ENCODE peak calls at places on chromosomes 3 and 15, in eight cellular contexts. One of them, this sample, is unnamed.

GRCh38 chr15:52657338-52657737 is 21.9 kb downstream of the ATOSA start:
- DNase-seq in left ventricle myocardium inferior: no peak
- DNase-seq in cardiac muscle cell: no peak
- DNase-seq in AG04449: peak
- DNase-seq in retinal pigment epithelial cell: no peak
- DNase-seq in psoas muscle: no peak
- DNase-seq in dorsolateral prefrontal cortex: no peak
- DNase-seq in cardiac fibroblast: peak
- DNase-seq in this sample: no peak

GRCh38 chr15:58260911-58261267 is 122.7 kb downstream of the AQP9 start:
- DNase-seq in psoas muscle: peak
- DNase-seq in AG04449: no peak
- DNase-seq in left ventricle myocardium inferior: peak
- DNase-seq in dorsolateral prefrontal cortex: no peak
- DNase-seq in retinal pigment epithelial cell: peak
- DNase-seq in cardiac fibroblast: peak
- DNase-seq in cardiac muscle cell: no peak
- DNase-seq in this sample: no peak

GRCh38 chr3:114411292-114411691 is 117.5 kb downstream of the TIGIT start:
- DNase-seq in left ventricle myocardium inferior: no peak
- DNase-seq in dorsolateral prefrontal cortex: no peak
- DNase-seq in cardiac fibroblast: peak
- DNase-seq in AG04449: no peak
- DNase-seq in psoas muscle: no peak
- DNase-seq in retinal pigment epithelial cell: no peak
- DNase-seq in cardiac muscle cell: no peak
- DNase-seq in this sample: no peak

GRCh38 chr3:190996376-190996775 is 133.9 kb upstream of the GMNC start:
- DNase-seq in cardiac fibroblast: no peak
- DNase-seq in dorsolateral prefrontal cortex: no peak
- DNase-seq in retinal pigment epithelial cell: no peak
- DNase-seq in AG04449: no peak
- DNase-seq in left ventricle myocardium inferior: no peak
- DNase-seq in cardiac muscle cell: no peak
- DNase-seq in psoas muscle: no peak
- DNase-seq in this sample: no peak

GRCh38 chr3:186839874-186840641 is 2.5 kb upstream of the ADIPOQ start:
- DNase-seq in psoas muscle: no peak
- DNase-seq in left ventricle myocardium inferior: no peak
- DNase-seq in cardiac fibroblast: peak
- DNase-seq in dorsolateral prefrontal cortex: no peak
- DNase-seq in AG04449: no peak
- DNase-seq in retinal pigment epithelial cell: no peak
- DNase-seq in cardiac muscle cell: no peak
- DNase-seq in this sample: no peak

GRCh38 chr3:45232531-45232930 is 6.4 kb upstream of the TMEM158 start:
- DNase-seq in cardiac fibroblast: no peak
- DNase-seq in cardiac muscle cell: no peak
- DNase-seq in retinal pigment epithelial cell: no peak
- DNase-seq in AG04449: no peak
- DNase-seq in dorsolateral prefrontal cortex: no peak
- DNase-seq in left ventricle myocardium inferior: no peak
- DNase-seq in psoas muscle: no peak
- DNase-seq in this sample: no peak

GRCh38 chr15:96273317-96274086 is 57.0 kb upstream of the NR2F2 start:
- DNase-seq in psoas muscle: no peak
- DNase-seq in cardiac muscle cell: peak
- DNase-seq in cardiac fibroblast: peak
- DNase-seq in dorsolateral prefrontal cortex: no peak
- DNase-seq in retinal pigment epithelial cell: peak
- DNase-seq in left ventricle myocardium inferior: no peak
- DNase-seq in AG04449: peak
- DNase-seq in this sample: peak

GRCh38 chr15:25089577-25089976 is 134.8 kb downstream of the SNRPN start:
- DNase-seq in psoas muscle: no peak
- DNase-seq in retinal pigment epithelial cell: no peak
- DNase-seq in dorsolateral prefrontal cortex: no peak
- DNase-seq in left ventricle myocardium inferior: no peak
- DNase-seq in cardiac fibroblast: no peak
- DNase-seq in cardiac muscle cell: no peak
- DNase-seq in AG04449: no peak
- DNase-seq in this sample: no peak

GRCh38 chr15:70936326-70936725 is 43.7 kb downstream of the LRRC49 start:
- DNase-seq in retinal pigment epithelial cell: peak
- DNase-seq in cardiac muscle cell: peak
- DNase-seq in left ventricle myocardium inferior: no peak
- DNase-seq in dorsolateral prefrontal cortex: no peak
- DNase-seq in psoas muscle: no peak
- DNase-seq in cardiac fibroblast: peak
- DNase-seq in AG04449: no peak
- DNase-seq in this sample: no peak

GRCh38 chr3:18987862-18988447 is 160.4 kb upstream of the KCNH8 start:
- DNase-seq in left ventricle myocardium inferior: no peak
- DNase-seq in AG04449: no peak
- DNase-seq in psoas muscle: no peak
- DNase-seq in cardiac muscle cell: no peak
- DNase-seq in retinal pigment epithelial cell: no peak
- DNase-seq in dorsolateral prefrontal cortex: no peak
- DNase-seq in cardiac fibroblast: no peak
- DNase-seq in this sample: no peak

GRCh38 chr3:167733961-167734497 is 663 bp downstream of the PDCD10 start:
- DNase-seq in dorsolateral prefrontal cortex: no peak
- DNase-seq in cardiac muscle cell: no peak
- DNase-seq in psoas muscle: no peak
- DNase-seq in left ventricle myocardium inferior: no peak
- DNase-seq in cardiac fibroblast: peak
- DNase-seq in retinal pigment epithelial cell: no peak
- DNase-seq in AG04449: no peak
- DNase-seq in this sample: no peak

GRCh38 chr3:162134571-162134970 is 638.0 kb downstream of the OTOL1 start:
- DNase-seq in cardiac fibroblast: no peak
- DNase-seq in AG04449: no peak
- DNase-seq in retinal pigment epithelial cell: no peak
- DNase-seq in cardiac muscle cell: no peak
- DNase-seq in psoas muscle: no peak
- DNase-seq in dorsolateral prefrontal cortex: no peak
- DNase-seq in left ventricle myocardium inferior: no peak
- DNase-seq in this sample: no peak

GRCh38 chr3:33884204-33884561 is 85.8 kb downstream of the PDCD6IP start:
- DNase-seq in dorsolateral prefrontal cortex: peak
- DNase-seq in cardiac fibroblast: peak
- DNase-seq in retinal pigment epithelial cell: no peak
- DNase-seq in cardiac muscle cell: peak
- DNase-seq in left ventricle myocardium inferior: peak
- DNase-seq in psoas muscle: no peak
- DNase-seq in AG04449: no peak
- DNase-seq in this sample: peak

DNA sequence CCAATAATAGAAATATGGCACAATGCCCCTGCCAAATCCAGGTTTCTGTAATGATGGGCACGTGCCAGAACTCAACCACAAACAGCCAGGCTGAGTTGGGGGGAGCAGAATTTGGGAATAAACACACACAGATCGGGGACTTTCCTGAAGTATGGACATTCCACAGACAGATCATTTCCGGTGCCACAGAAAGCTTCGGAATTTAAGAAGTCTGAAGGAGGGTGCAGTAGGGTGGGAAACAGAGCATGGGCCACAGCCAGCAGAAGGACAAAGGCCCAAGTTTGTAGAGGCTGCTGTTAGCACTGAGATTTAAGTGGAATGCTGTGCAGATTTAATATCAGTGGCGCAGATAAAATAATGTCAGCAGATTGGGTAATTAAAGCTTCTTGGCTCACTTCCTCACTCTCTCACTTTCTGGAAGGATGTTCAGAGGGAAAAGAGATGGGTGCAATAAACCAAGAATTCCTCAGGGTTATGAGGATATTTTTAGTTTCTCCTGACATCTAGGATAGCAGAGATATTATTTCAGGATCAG is 67.4 kb downstream of the MYLK start:
- DNase-seq in left ventricle myocardium inferior: no peak
- DNase-seq in retinal pigment epithelial cell: peak
- DNase-seq in cardiac muscle cell: no peak
- DNase-seq in psoas muscle: no peak
- DNase-seq in cardiac fibroblast: peak
- DNase-seq in dorsolateral prefrontal cortex: no peak
- DNase-seq in AG04449: peak
- DNase-seq in this sample: peak
- H3K4me3 ChIP-seq in left ventricle myocardium inferior: no peak
- H3K4me3 ChIP-seq in retinal pigment epithelial cell: no peak
- H3K4me3 ChIP-seq in cardiac muscle cell: no peak
- H3K4me3 ChIP-seq in psoas muscle: no peak
- H3K4me3 ChIP-seq in cardiac fibroblast: no peak
- H3K4me3 ChIP-seq in dorsolateral prefrontal cortex: no peak
- H3K4me3 ChIP-seq in AG04449: no peak
- H3K4me3 ChIP-seq in this sample: no peak

GRCh38 chr15:49620658-49621326 is at the start of the genes DTWD1 and FAM227B:
- DNase-seq in AG04449: peak
- DNase-seq in cardiac muscle cell: peak
- DNase-seq in cardiac fibroblast: peak
- DNase-seq in dorsolateral prefrontal cortex: peak
- DNase-seq in psoas muscle: peak
- DNase-seq in left ventricle myocardium inferior: peak
- DNase-seq in retinal pigment epithelial cell: peak
- DNase-seq in this sample: peak

GRCh38 chr15:49622561-49622960 is 1.7 kb downstream of the DTWD1 start:
- DNase-seq in AG04449: no peak
- DNase-seq in dorsolateral prefrontal cortex: no peak
- DNase-seq in retinal pigment epithelial cell: no peak
- DNase-seq in psoas muscle: no peak
- DNase-seq in cardiac fibroblast: peak
- DNase-seq in cardiac muscle cell: no peak
- DNase-seq in left ventricle myocardium inferior: no peak
- DNase-seq in this sample: no peak

GRCh38 chr15:49619226-49619625 is 1.4 kb downstream of the FAM227B start:
- DNase-seq in psoas muscle: no peak
- DNase-seq in cardiac muscle cell: no peak
- DNase-seq in retinal pigment epithelial cell: no peak
- DNase-seq in dorsolateral prefrontal cortex: no peak
- DNase-seq in left ventricle myocardium inferior: no peak
- DNase-seq in AG04449: no peak
- DNase-seq in cardiac fibroblast: no peak
- DNase-seq in this sample: no peak

GRCh38 chr15:49621327-49622210 is 721 bp downstream of the DTWD1 start:
- DNase-seq in AG04449: no peak
- DNase-seq in dorsolateral prefrontal cortex: no peak
- DNase-seq in cardiac muscle cell: no peak
- DNase-seq in cardiac fibroblast: peak
- DNase-seq in retinal pigment epithelial cell: no peak
- DNase-seq in psoas muscle: no peak
- DNase-seq in left ventricle myocardium inferior: no peak
- DNase-seq in this sample: no peak

GRCh38 chr15:49620174-49620573 is 444 bp downstream of the FAM227B start:
- DNase-seq in dorsolateral prefrontal cortex: no peak
- DNase-seq in cardiac muscle cell: no peak
- DNase-seq in left ventricle myocardium inferior: no peak
- DNase-seq in AG04449: no peak
- DNase-seq in cardiac fibroblast: peak
- DNase-seq in retinal pigment epithelial cell: no peak
- DNase-seq in psoas muscle: no peak
- DNase-seq in this sample: no peak
- TF ChIP-seq CTCF in dorsolateral prefrontal cortex: no peak
- TF ChIP-seq CTCF in cardiac muscle cell: no peak
- TF ChIP-seq CTCF in left ventricle myocardium inferior: peak
- TF ChIP-seq CTCF in AG04449: no peak
- TF ChIP-seq CTCF in cardiac fibroblast: peak
- TF ChIP-seq CTCF in retinal pigment epithelial cell: no peak
- TF ChIP-seq CTCF in psoas muscle: peak
- TF ChIP-seq CTCF in this sample: no peak

DNA sequence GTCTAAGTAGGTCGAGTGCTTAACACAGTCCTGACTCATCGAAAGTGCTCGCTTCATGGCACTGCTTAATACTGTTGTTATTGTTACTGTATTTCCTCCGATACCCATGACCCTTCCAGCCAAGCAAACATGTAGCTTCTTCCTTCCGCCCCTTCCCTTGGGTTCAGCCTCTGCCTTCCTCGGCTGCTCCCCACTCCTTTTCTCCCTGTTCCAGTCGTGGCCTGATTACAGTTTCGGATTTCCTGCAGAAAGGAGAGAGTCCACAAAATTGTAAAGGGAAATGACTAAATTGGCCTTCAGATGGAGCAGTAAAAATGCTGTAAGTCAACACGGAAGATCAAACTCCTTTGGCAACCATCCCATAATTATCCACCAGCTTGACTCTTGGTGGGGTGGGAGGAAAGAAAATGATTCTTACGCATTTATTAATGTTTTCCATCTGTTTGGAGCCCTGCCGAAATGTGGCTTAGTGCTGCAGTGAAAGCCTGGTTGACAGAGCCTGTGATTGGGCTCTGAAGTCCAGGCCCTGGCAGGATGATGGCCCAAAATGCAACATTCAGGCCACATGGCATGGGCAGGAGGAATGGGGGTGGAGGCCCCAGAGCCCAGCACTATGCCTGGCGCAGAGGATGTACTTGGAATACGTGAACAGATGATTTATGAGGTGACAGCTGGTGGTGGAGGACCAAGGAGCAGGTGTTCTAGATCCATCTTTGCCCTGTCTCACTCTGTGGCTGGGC is 37.6 kb downstream of the FAM3D start:
- DNase-seq in dorsolateral prefrontal cortex: no peak
- DNase-seq in left ventricle myocardium inferior: no peak
- DNase-seq in psoas muscle: no peak
- DNase-seq in retinal pigment epithelial cell: no peak
- DNase-seq in cardiac fibroblast: peak
- DNase-seq in cardiac muscle cell: no peak
- DNase-seq in AG04449: peak
- DNase-seq in this sample: peak
- H3K4me3 ChIP-seq in dorsolateral prefrontal cortex: no peak
- H3K4me3 ChIP-seq in left ventricle myocardium inferior: peak
- H3K4me3 ChIP-seq in psoas muscle: no peak
- H3K4me3 ChIP-seq in retinal pigment epithelial cell: no peak
- H3K4me3 ChIP-seq in cardiac fibroblast: no peak
- H3K4me3 ChIP-seq in cardiac muscle cell: no peak
- H3K4me3 ChIP-seq in AG04449: no peak
- H3K4me3 ChIP-seq in this sample: peak

GRCh38 chr3:197480320-197480719 is 75.4 kb downstream of the BDH1 start:
- DNase-seq in AG04449: no peak
- DNase-seq in psoas muscle: no peak
- DNase-seq in retinal pigment epithelial cell: no peak
- DNase-seq in dorsolateral prefrontal cortex: no peak
- DNase-seq in left ventricle myocardium inferior: no peak
- DNase-seq in cardiac muscle cell: no peak
- DNase-seq in cardiac fibroblast: no peak
- DNase-seq in this sample: no peak

GRCh38 chr3:197478746-197479668 is 76.8 kb downstream of the BDH1 start:
- DNase-seq in psoas muscle: no peak
- DNase-seq in AG04449: no peak
- DNase-seq in dorsolateral prefrontal cortex: no peak
- DNase-seq in left ventricle myocardium inferior: no peak
- DNase-seq in retinal pigment epithelial cell: peak
- DNase-seq in cardiac fibroblast: peak
- DNase-seq in cardiac muscle cell: no peak
- DNase-seq in this sample: no peak

GRCh38 chr3:197475514-197475913 is 80.3 kb downstream of the BDH1 start:
- DNase-seq in dorsolateral prefrontal cortex: no peak
- DNase-seq in cardiac fibroblast: no peak
- DNase-seq in left ventricle myocardium inferior: no peak
- DNase-seq in retinal pigment epithelial cell: no peak
- DNase-seq in cardiac muscle cell: no peak
- DNase-seq in psoas muscle: no peak
- DNase-seq in AG04449: no peak
- DNase-seq in this sample: no peak

GRCh38 chr3:197472151-197472550 is 83.6 kb downstream of the BDH1 start:
- DNase-seq in AG04449: no peak
- DNase-seq in cardiac fibroblast: no peak
- DNase-seq in cardiac muscle cell: no peak
- DNase-seq in retinal pigment epithelial cell: no peak
- DNase-seq in left ventricle myocardium inferior: no peak
- DNase-seq in dorsolateral prefrontal cortex: no peak
- DNase-seq in psoas muscle: no peak
- DNase-seq in this sample: no peak

GRCh38 chr3:197476126-197476525 is 79.6 kb downstream of the BDH1 start:
- DNase-seq in retinal pigment epithelial cell: no peak
- DNase-seq in dorsolateral prefrontal cortex: no peak
- DNase-seq in cardiac muscle cell: no peak
- DNase-seq in AG04449: no peak
- DNase-seq in left ventricle myocardium inferior: no peak
- DNase-seq in cardiac fibroblast: no peak
- DNase-seq in psoas muscle: no peak
- DNase-seq in this sample: no peak
- TF ChIP-seq CTCF in retinal pigment epithelial cell: no peak
- TF ChIP-seq CTCF in dorsolateral prefrontal cortex: no peak
- TF ChIP-seq CTCF in cardiac muscle cell: no peak
- TF ChIP-seq CTCF in AG04449: no peak
- TF ChIP-seq CTCF in left ventricle myocardium inferior: no peak
- TF ChIP-seq CTCF in cardiac fibroblast: no peak
- TF ChIP-seq CTCF in psoas muscle: no peak
- TF ChIP-seq CTCF in this sample: no peak